ENCODE peak calls at places on chromosomes 11 and 22, in eight cellular contexts. One of them, this sample, is unnamed.

GRCh38 chr11:36306888-36307287 is 10.8 kb downstream of the PRR5L start:
- DNase-seq in HFF-Myc: no peak
- DNase-seq in effector memory CD4-positive, alpha-beta T cell: no peak
- DNase-seq in kidney tubule cell: peak
- DNase-seq in CD4-positive, alpha-beta T cell: no peak
- DNase-seq in EH: no peak
- DNase-seq in GM12865: no peak
- DNase-seq in A673: peak
- DNase-seq in this sample: no peak

GRCh38 chr11:113131036-113131775 is 170.0 kb downstream of the NCAM1 start:
- DNase-seq in HFF-Myc: no peak
- DNase-seq in effector memory CD4-positive, alpha-beta T cell: no peak
- DNase-seq in kidney tubule cell: no peak
- DNase-seq in CD4-positive, alpha-beta T cell: no peak
- DNase-seq in EH: no peak
- DNase-seq in GM12865: no peak
- DNase-seq in A673: no peak
- DNase-seq in this sample: no peak

GRCh38 chr11:5196731-5197130 is 3.8 kb downstream of the OR51V1 start:
- DNase-seq in HFF-Myc: no peak
- DNase-seq in effector memory CD4-positive, alpha-beta T cell: no peak
- DNase-seq in kidney tubule cell: no peak
- DNase-seq in CD4-positive, alpha-beta T cell: no peak
- DNase-seq in EH: no peak
- DNase-seq in GM12865: no peak
- DNase-seq in A673: no peak
- DNase-seq in this sample: no peak

GRCh38 chr22:40603088-40603605 is 33.4 kb downstream of the MRTFA start:
- DNase-seq in HFF-Myc: peak
- DNase-seq in effector memory CD4-positive, alpha-beta T cell: no peak
- DNase-seq in kidney tubule cell: peak
- DNase-seq in CD4-positive, alpha-beta T cell: no peak
- DNase-seq in EH: peak
- DNase-seq in GM12865: no peak
- DNase-seq in A673: peak
- DNase-seq in this sample: no peak

GRCh38 chr22:21020802-21021429 is 6.0 kb downstream of the P2RX6 start:
- DNase-seq in HFF-Myc: no peak
- DNase-seq in effector memory CD4-positive, alpha-beta T cell: no peak
- DNase-seq in kidney tubule cell: no peak
- DNase-seq in CD4-positive, alpha-beta T cell: no peak
- DNase-seq in EH: peak
- DNase-seq in GM12865: peak
- DNase-seq in A673: no peak
- DNase-seq in this sample: peak

GRCh38 chr11:65301491-65302329 is 13.0 kb upstream of the CDC42EP2 start:
- DNase-seq in HFF-Myc: no peak
- DNase-seq in effector memory CD4-positive, alpha-beta T cell: no peak
- DNase-seq in kidney tubule cell: no peak
- DNase-seq in CD4-positive, alpha-beta T cell: no peak
- DNase-seq in EH: peak
- DNase-seq in GM12865: no peak
- DNase-seq in A673: no peak
- DNase-seq in this sample: no peak

GRCh38 chr11:6481924-6482275 is 599 bp downstream of the TIMM10B start:
- DNase-seq in HFF-Myc: no peak
- DNase-seq in effector memory CD4-positive, alpha-beta T cell: no peak
- DNase-seq in kidney tubule cell: peak
- DNase-seq in CD4-positive, alpha-beta T cell: no peak
- DNase-seq in EH: no peak
- DNase-seq in GM12865: no peak
- DNase-seq in A673: no peak
- DNase-seq in this sample: no peak

GRCh38 chr22:18078329-18079041 is 695 bp downstream of the PEX26 start:
- DNase-seq in HFF-Myc: no peak
- DNase-seq in effector memory CD4-positive, alpha-beta T cell: peak
- DNase-seq in kidney tubule cell: peak
- DNase-seq in CD4-positive, alpha-beta T cell: peak
- DNase-seq in EH: peak
- DNase-seq in GM12865: peak
- DNase-seq in A673: peak
- DNase-seq in this sample: peak

GRCh38 chr11:4388221-4388620 is 5.3 kb downstream of the TRIM21 start:
- DNase-seq in HFF-Myc: no peak
- DNase-seq in effector memory CD4-positive, alpha-beta T cell: no peak
- DNase-seq in kidney tubule cell: no peak
- DNase-seq in CD4-positive, alpha-beta T cell: no peak
- DNase-seq in EH: no peak
- DNase-seq in GM12865: no peak
- DNase-seq in A673: no peak
- DNase-seq in this sample: no peak

GRCh38 chr11:118437046-118437735 is 899 bp downstream of the KMT2A start:
- DNase-seq in HFF-Myc: no peak
- DNase-seq in effector memory CD4-positive, alpha-beta T cell: peak
- DNase-seq in kidney tubule cell: peak
- DNase-seq in CD4-positive, alpha-beta T cell: peak
- DNase-seq in EH: peak
- DNase-seq in GM12865: peak
- DNase-seq in A673: peak
- DNase-seq in this sample: peak

GRCh38 chr11:65651589-65652510 is 10.9 kb downstream of the RELA start:
- DNase-seq in HFF-Myc: no peak
- DNase-seq in effector memory CD4-positive, alpha-beta T cell: no peak
- DNase-seq in kidney tubule cell: peak
- DNase-seq in CD4-positive, alpha-beta T cell: no peak
- DNase-seq in EH: peak
- DNase-seq in GM12865: no peak
- DNase-seq in A673: no peak
- DNase-seq in this sample: no peak

GRCh38 chr11:123536690-123537437 is 106.8 kb downstream of the GRAMD1B start:
- DNase-seq in HFF-Myc: no peak
- DNase-seq in effector memory CD4-positive, alpha-beta T cell: no peak
- DNase-seq in kidney tubule cell: peak
- DNase-seq in CD4-positive, alpha-beta T cell: no peak
- DNase-seq in EH: peak
- DNase-seq in GM12865: no peak
- DNase-seq in A673: no peak
- DNase-seq in this sample: no peak